ENCODE peak calls at places on chromosomes 3 and 15, in six cellular contexts. One of them, this sample, is unnamed.
A peak's percentile ranks its signal among the peaks of the same experiment; 100 is the strongest.

GRCh38 chr15:100602822-100603393 is 519 bp downstream of the ASB7 start:
- DNase-seq in mesenchymal stem cell: peak; percentile 63
- DNase-seq in coronary artery: no peak
- DNase-seq in colonic mucosa: peak; percentile 42
- DNase-seq in AG04450: no peak
- DNase-seq in cardiac fibroblast: peak; percentile 18
- DNase-seq in this sample: no peak

GRCh38 chr3:122508135-122508914 is 6.4 kb downstream of the KPNA1 start:
- DNase-seq in mesenchymal stem cell: no peak
- DNase-seq in coronary artery: no peak
- DNase-seq in colonic mucosa: no peak
- DNase-seq in AG04450: no peak
- DNase-seq in cardiac fibroblast: no peak
- DNase-seq in this sample: no peak

GRCh38 chr15:38414351-38414750 is 39.6 kb upstream of the FAM98B start:
- DNase-seq in mesenchymal stem cell: peak; percentile 75
- DNase-seq in coronary artery: no peak
- DNase-seq in colonic mucosa: peak; percentile 50
- DNase-seq in AG04450: peak; percentile 46
- DNase-seq in cardiac fibroblast: peak; percentile 85
- DNase-seq in this sample: peak; percentile 31

GRCh38 chr3:98012974-98013373 is 22.1 kb downstream of the GABRR3 start:
- DNase-seq in mesenchymal stem cell: peak; percentile 82
- DNase-seq in coronary artery: no peak
- DNase-seq in colonic mucosa: no peak
- DNase-seq in AG04450: no peak
- DNase-seq in cardiac fibroblast: peak; percentile 46
- DNase-seq in this sample: peak; percentile 30

GRCh38 chr3:8516783-8517182 is 15.2 kb downstream of the LMCD1 start:
- DNase-seq in mesenchymal stem cell: no peak
- DNase-seq in coronary artery: no peak
- DNase-seq in colonic mucosa: no peak
- DNase-seq in AG04450: no peak
- DNase-seq in cardiac fibroblast: no peak
- DNase-seq in this sample: no peak

GRCh38 chr15:60392986-60393811 is 4.6 kb downstream of the ANXA2 start:
- DNase-seq in mesenchymal stem cell: peak; percentile 98
- DNase-seq in coronary artery: peak; percentile 82
- DNase-seq in colonic mucosa: peak; percentile 85
- DNase-seq in AG04450: no peak
- DNase-seq in cardiac fibroblast: peak; percentile 98
- DNase-seq in this sample: peak; percentile 99

GRCh38 chr3:53254810-53255359 is 937 bp downstream of the TKT start:
- DNase-seq in mesenchymal stem cell: peak; percentile 65
- DNase-seq in coronary artery: no peak
- DNase-seq in colonic mucosa: peak; percentile 87
- DNase-seq in AG04450: no peak
- DNase-seq in cardiac fibroblast: peak; percentile 67
- DNase-seq in this sample: no peak

GRCh38 chr3:42043116-42043796 is 47.9 kb upstream of the TRAK1 start:
- DNase-seq in mesenchymal stem cell: peak; percentile 84
- DNase-seq in coronary artery: no peak
- DNase-seq in colonic mucosa: peak; percentile 19
- DNase-seq in AG04450: no peak
- DNase-seq in cardiac fibroblast: peak; percentile 80
- DNase-seq in this sample: no peak

GRCh38 chr15:34043813-34044212 is 4.8 kb upstream of the AVEN start:
- DNase-seq in mesenchymal stem cell: no peak
- DNase-seq in coronary artery: no peak
- DNase-seq in colonic mucosa: no peak
- DNase-seq in AG04450: no peak
- DNase-seq in cardiac fibroblast: no peak
- DNase-seq in this sample: no peak

GRCh38 chr3:107664614-107665013 is 141.9 kb downstream of the BBX start:
- DNase-seq in mesenchymal stem cell: no peak
- DNase-seq in coronary artery: no peak
- DNase-seq in colonic mucosa: no peak
- DNase-seq in AG04450: no peak
- DNase-seq in cardiac fibroblast: peak; percentile 51
- DNase-seq in this sample: no peak

GRCh38 chr3:81419196-81419595 is 342.2 kb downstream of the GBE1 start:
- DNase-seq in mesenchymal stem cell: peak; percentile 3
- DNase-seq in coronary artery: no peak
- DNase-seq in colonic mucosa: no peak
- DNase-seq in AG04450: no peak
- DNase-seq in cardiac fibroblast: peak; percentile 60
- DNase-seq in this sample: no peak

GRCh38 chr3:115720988-115721387 is 97.7 kb downstream of the GAP43 start:
- DNase-seq in mesenchymal stem cell: no peak
- DNase-seq in coronary artery: no peak
- DNase-seq in colonic mucosa: no peak
- DNase-seq in AG04450: no peak
- DNase-seq in cardiac fibroblast: no peak
- DNase-seq in this sample: no peak

GRCh38 chr3:44058022-44058867 is 183.4 kb upstream of the TOPAZ1 start:
- DNase-seq in mesenchymal stem cell: peak; percentile 31
- DNase-seq in coronary artery: no peak
- DNase-seq in colonic mucosa: no peak
- DNase-seq in AG04450: no peak
- DNase-seq in cardiac fibroblast: peak; percentile 72
- DNase-seq in this sample: peak; percentile 52

GRCh38 chr3:18062289-18063025 is 320.0 kb upstream of the TBC1D5 start:
- DNase-seq in mesenchymal stem cell: no peak
- DNase-seq in coronary artery: no peak
- DNase-seq in colonic mucosa: no peak
- DNase-seq in AG04450: no peak
- DNase-seq in cardiac fibroblast: peak; percentile 66
- DNase-seq in this sample: no peak

DNA sequence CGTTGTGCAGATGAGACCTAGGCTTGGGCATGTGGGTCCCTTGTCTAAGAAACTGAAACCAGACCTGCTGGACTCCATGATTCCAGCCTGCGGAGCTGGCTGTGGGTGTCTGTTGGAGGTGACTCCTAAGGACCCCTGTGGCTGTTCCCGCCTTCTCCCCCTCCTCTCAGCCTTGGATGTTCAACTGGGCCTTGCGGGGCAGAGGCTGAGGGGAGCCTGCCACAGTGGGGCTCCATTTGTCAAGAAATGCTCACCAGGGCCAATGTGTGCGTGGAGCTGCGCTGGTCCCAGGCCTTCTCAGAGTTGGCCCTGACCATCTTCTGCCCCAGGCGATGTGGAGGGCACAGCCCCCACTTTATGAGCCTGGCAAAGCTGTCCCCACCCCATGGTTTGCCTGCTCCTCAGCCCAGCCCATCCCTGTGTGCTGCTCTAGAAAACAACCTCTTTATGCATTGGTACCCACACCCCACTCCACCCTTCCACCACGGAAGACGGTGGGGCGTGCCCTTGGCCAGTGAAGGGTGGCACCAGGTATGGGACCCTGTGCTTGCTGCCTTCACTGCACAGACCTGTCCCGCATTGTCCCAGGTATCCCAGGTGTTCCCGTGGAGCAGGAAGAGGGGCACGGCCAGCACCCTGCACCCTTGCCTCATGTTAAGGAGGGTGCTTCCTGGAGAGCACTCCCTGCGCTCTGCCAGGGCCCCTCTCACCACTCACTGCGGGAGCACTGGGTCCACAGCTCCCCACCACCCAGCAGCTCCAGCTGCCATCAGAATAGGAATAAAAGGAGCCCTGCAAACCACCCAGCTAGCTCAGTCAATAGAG is 7.9 kb downstream of the MESP2 start:
- DNase-seq in mesenchymal stem cell: peak; percentile 10
- DNase-seq in coronary artery: no peak
- DNase-seq in colonic mucosa: peak; percentile 86
- DNase-seq in AG04450: no peak
- DNase-seq in cardiac fibroblast: peak; percentile 43
- DNase-seq in this sample: no peak
- H3K4me3 ChIP-seq in mesenchymal stem cell: peak overlapping the region; percentile 4
- H3K4me3 ChIP-seq in coronary artery: no peak overlapping the region
- H3K4me3 ChIP-seq in colonic mucosa: no peak overlapping the region
- H3K4me3 ChIP-seq in AG04450: no peak overlapping the region
- H3K4me3 ChIP-seq in cardiac fibroblast: no peak overlapping the region
- H3K4me3 ChIP-seq in this sample: no peak overlapping the region

GRCh38 chr3:194736896-194737600 is 51.4 kb downstream of the FAM43A start:
- DNase-seq in mesenchymal stem cell: no peak
- DNase-seq in coronary artery: no peak
- DNase-seq in colonic mucosa: no peak
- DNase-seq in AG04450: no peak
- DNase-seq in cardiac fibroblast: no peak
- DNase-seq in this sample: no peak

GRCh38 chr3:194741916-194742315 is 56.2 kb downstream of the FAM43A start:
- DNase-seq in mesenchymal stem cell: no peak
- DNase-seq in coronary artery: no peak
- DNase-seq in colonic mucosa: no peak
- DNase-seq in AG04450: no peak
- DNase-seq in cardiac fibroblast: no peak
- DNase-seq in this sample: no peak

GRCh38 chr3:194739498-194740284 is 54.0 kb downstream of the FAM43A start:
- DNase-seq in mesenchymal stem cell: peak; percentile 43
- DNase-seq in coronary artery: no peak
- DNase-seq in colonic mucosa: no peak
- DNase-seq in AG04450: no peak
- DNase-seq in cardiac fibroblast: peak; percentile 47
- DNase-seq in this sample: no peak

GRCh38 chr3:194738254-194739093 is 52.8 kb downstream of the FAM43A start:
- DNase-seq in mesenchymal stem cell: peak; percentile 71
- DNase-seq in coronary artery: no peak
- DNase-seq in colonic mucosa: no peak
- DNase-seq in AG04450: no peak
- DNase-seq in cardiac fibroblast: peak; percentile 70
- DNase-seq in this sample: peak; percentile 41

DNA sequence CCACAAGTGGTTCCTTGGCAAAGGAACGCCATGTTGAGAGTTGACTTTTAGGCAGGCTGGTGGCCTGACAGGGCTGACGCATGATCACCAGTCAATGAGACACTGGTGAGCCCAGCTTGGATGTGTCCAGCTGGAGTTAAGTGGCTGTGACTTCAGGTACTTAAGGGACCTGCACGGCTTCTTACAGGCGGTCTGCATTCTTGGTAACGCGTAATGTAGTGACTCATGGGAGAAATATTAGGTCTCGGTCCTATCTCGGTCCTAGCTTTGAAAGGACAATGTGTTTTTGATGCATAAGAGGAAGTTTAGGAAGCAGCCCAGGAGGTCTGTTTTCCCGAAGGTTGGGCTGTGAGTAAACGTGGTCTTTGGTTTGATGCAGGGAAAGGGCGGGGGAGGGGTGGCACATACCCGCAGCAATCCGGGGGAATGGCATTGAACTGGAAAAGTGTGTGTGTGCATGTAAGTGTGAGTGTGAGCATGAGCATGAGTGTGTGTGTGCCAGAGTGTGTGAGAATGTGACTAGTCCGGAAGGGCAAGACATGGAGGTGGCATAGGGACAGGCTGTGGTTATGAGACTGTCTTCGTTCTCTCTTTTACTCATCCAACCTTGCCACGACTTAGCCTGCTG is 55.3 kb downstream of the FAM43A start:
- DNase-seq in mesenchymal stem cell: peak; percentile 81
- DNase-seq in coronary artery: no peak
- DNase-seq in colonic mucosa: no peak
- DNase-seq in AG04450: no peak
- DNase-seq in cardiac fibroblast: peak; percentile 89
- DNase-seq in this sample: no peak
- H3K4me3 ChIP-seq in mesenchymal stem cell: no peak overlapping the region
- H3K4me3 ChIP-seq in coronary artery: no peak overlapping the region
- H3K4me3 ChIP-seq in colonic mucosa: no peak overlapping the region
- H3K4me3 ChIP-seq in AG04450: no peak overlapping the region
- H3K4me3 ChIP-seq in cardiac fibroblast: no peak overlapping the region
- H3K4me3 ChIP-seq in this sample: no peak overlapping the region

DNA sequence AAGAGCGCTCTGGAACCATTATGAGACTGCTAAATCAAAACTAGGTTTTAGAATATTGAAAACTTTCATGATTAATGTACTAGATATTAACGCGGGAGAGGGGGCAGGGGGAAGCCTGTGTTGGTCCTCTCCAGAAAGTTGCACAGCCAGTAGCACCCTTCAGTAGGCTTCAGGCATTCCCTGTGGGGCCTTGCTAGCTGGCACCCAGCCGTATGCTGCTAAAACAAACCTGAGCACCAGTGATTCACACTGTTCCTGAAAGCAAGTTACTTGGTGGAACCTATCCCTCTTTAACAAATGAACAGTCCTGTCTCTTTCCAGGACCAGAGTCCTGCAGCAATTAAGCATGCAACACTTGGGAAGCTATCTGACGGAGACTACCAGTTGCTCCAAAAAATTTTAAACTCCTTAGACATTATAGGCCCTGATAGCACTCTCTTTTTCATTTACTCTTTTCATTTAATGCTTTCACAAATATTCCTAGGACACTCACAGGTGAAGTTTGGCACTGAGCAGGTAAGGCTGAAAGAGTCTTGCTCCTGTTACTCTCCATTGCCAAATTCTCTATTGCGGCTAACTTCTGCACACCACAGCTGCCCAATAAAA is 1.2 kb upstream of the ATRIP start:
- DNase-seq in mesenchymal stem cell: no peak
- DNase-seq in coronary artery: no peak
- DNase-seq in colonic mucosa: no peak
- DNase-seq in AG04450: no peak
- DNase-seq in cardiac fibroblast: no peak
- DNase-seq in this sample: no peak
- H3K4me3 ChIP-seq in mesenchymal stem cell: peak overlapping the region; percentile 100
- H3K4me3 ChIP-seq in coronary artery: no peak overlapping the region
- H3K4me3 ChIP-seq in colonic mucosa: no peak overlapping the region
- H3K4me3 ChIP-seq in AG04450: peak overlapping the region; percentile 95
- H3K4me3 ChIP-seq in cardiac fibroblast: no peak overlapping the region
- H3K4me3 ChIP-seq in this sample: peak overlapping the region; percentile 59

GRCh38 chr3:151084893-151085226 is 604 bp upstream of the MED12L start:
- DNase-seq in mesenchymal stem cell: no peak
- DNase-seq in coronary artery: no peak
- DNase-seq in colonic mucosa: no peak
- DNase-seq in AG04450: no peak
- DNase-seq in cardiac fibroblast: no peak
- DNase-seq in this sample: no peak
- H3K4me3 ChIP-seq in mesenchymal stem cell: peak overlapping the region; percentile 77
- H3K4me3 ChIP-seq in coronary artery: peak overlapping the region; percentile 81
- H3K4me3 ChIP-seq in colonic mucosa: peak overlapping the region; percentile 57
- H3K4me3 ChIP-seq in AG04450: peak overlapping the region; percentile 60
- H3K4me3 ChIP-seq in cardiac fibroblast: peak overlapping the region; percentile 46
- H3K4me3 ChIP-seq in this sample: peak overlapping the region; percentile 60

GRCh38 chr3:183217548-183218321 is 35.3 kb upstream of the B3GNT5 start:
- DNase-seq in mesenchymal stem cell: no peak
- DNase-seq in coronary artery: no peak
- DNase-seq in colonic mucosa: no peak
- DNase-seq in AG04450: no peak
- DNase-seq in cardiac fibroblast: no peak
- DNase-seq in this sample: no peak
- H3K4me3 ChIP-seq in mesenchymal stem cell: no peak overlapping the region
- H3K4me3 ChIP-seq in coronary artery: no peak overlapping the region
- H3K4me3 ChIP-seq in colonic mucosa: no peak overlapping the region
- H3K4me3 ChIP-seq in AG04450: no peak overlapping the region
- H3K4me3 ChIP-seq in cardiac fibroblast: no peak overlapping the region
- H3K4me3 ChIP-seq in this sample: no peak overlapping the region

GRCh38 chr3:170829873-170830272 is 40.1 kb downstream of the RPL22L1 start:
- DNase-seq in mesenchymal stem cell: no peak
- DNase-seq in coronary artery: no peak
- DNase-seq in colonic mucosa: no peak
- DNase-seq in AG04450: no peak
- DNase-seq in cardiac fibroblast: no peak
- DNase-seq in this sample: no peak
- H3K4me3 ChIP-seq in mesenchymal stem cell: no peak overlapping the region
- H3K4me3 ChIP-seq in coronary artery: no peak overlapping the region
- H3K4me3 ChIP-seq in colonic mucosa: no peak overlapping the region
- H3K4me3 ChIP-seq in AG04450: no peak overlapping the region
- H3K4me3 ChIP-seq in cardiac fibroblast: no peak overlapping the region
- H3K4me3 ChIP-seq in this sample: no peak overlapping the region

GRCh38 chr3:128994173-128994512 is 267 bp upstream of the CFAP92 start:
- DNase-seq in mesenchymal stem cell: no peak
- DNase-seq in coronary artery: no peak
- DNase-seq in colonic mucosa: no peak
- DNase-seq in AG04450: no peak
- DNase-seq in cardiac fibroblast: no peak
- DNase-seq in this sample: no peak
- H3K4me3 ChIP-seq in mesenchymal stem cell: peak overlapping the region; percentile 69
- H3K4me3 ChIP-seq in coronary artery: peak overlapping the region; percentile 71
- H3K4me3 ChIP-seq in colonic mucosa: peak overlapping the region; percentile 52
- H3K4me3 ChIP-seq in AG04450: peak overlapping the region; percentile 50
- H3K4me3 ChIP-seq in cardiac fibroblast: peak overlapping the region; percentile 35
- H3K4me3 ChIP-seq in this sample: peak overlapping the region; percentile 45

This sample was measured in skeletal muscle cell.